ENCODE peak calls at places on chromosome 14, in four cellular contexts. H, Z, G and V are unnamed samples.

GRCh38 chr14:99981806-99982205 is 83.4 kb upstream of the EVL start:
- DNase-seq in H (no peak), Z (no peak), G (no peak), V (no peak)

GRCh38 chr14:105853907-105854599 is 327.7 kb downstream of the TMEM121 start:
- DNase-seq in Z (no peak), H (no peak), G (no peak), V (no peak)

GRCh38 chr14:52678591-52678990 is 16.8 kb downstream of the ERO1A start:
- DNase-seq in G (no peak), Z (no peak), H (no peak), V (no peak)

GRCh38 chr14:71753976-71754375 is 178.3 kb upstream of the RGS6 start:
- DNase-seq in H (no peak), G (no peak), Z (no peak), V (no peak)

GRCh38 chr14:34676516-34677211 is 37.7 kb downstream of the CFL2 start:
- DNase-seq in Z (no peak), H (no peak), G (no peak), V (no peak)

GRCh38 chr14:61491224-61491623 is 169.8 kb downstream of the PRKCH start:
- DNase-seq in G (no peak), H (no peak), Z (no peak), V (no peak)

GRCh38 chr14:78798757-78799156 is 628.6 kb downstream of the NRXN3 start:
- DNase-seq in Z (no peak), H (no peak), G (no peak), V (no peak)

GRCh38 chr14:94780536-94781404 is 10.9 kb upstream of the GSC start:
- DNase-seq in Z (no peak), G (no peak), H (no peak), V (no peak)

GRCh38 chr14:82796081-82796480 is 1262.4 kb upstream of the SEL1L start:
- DNase-seq in G (no peak), H (no peak), Z (no peak), V (no peak)

GRCh38 chr14:22547309-22547947 is 41.6 kb downstream of the DAD1 start:
- DNase-seq in H (peak; percentile 26), G (no peak), Z (no peak), V (no peak)